ENCODE peak calls at places on chromosome 20, in eight cellular contexts. J is adipocyte, Q is hepatocyte, L is heart right ventricle, S is GM23338, Z is tibial artery, H is NB4, P is tibial nerve. U is an unnamed sample.

GRCh38 chr20:19495905-19496703 is 262.0 kb upstream of the RIN2 start:
- DNase-seq in Q (no peak), Z (peak), L (no peak), P (no peak), J (peak), H (no peak), S (no peak), U (no peak)

GRCh38 chr20:6635034-6635736 is 132.3 kb upstream of the BMP2 start:
- DNase-seq in Z (no peak), H (no peak), J (no peak), P (no peak), Q (no peak), L (no peak), S (no peak), U (no peak)

GRCh38 chr20:24993337-24994185 is 1.0 kb upstream of the APMAP start:
- DNase-seq in P (no peak), L (no peak), S (no peak), J (peak), Z (peak), Q (peak), H (peak), U (no peak)

GRCh38 chr20:10781526-10781925 is 107.7 kb upstream of the JAG1 start:
- DNase-seq in P (no peak), L (no peak), Q (no peak), S (no peak), Z (no peak), J (no peak), H (no peak), U (no peak)

GRCh38 chr20:438581-439469 is 23.5 kb downstream of the TBC1D20 start:
- DNase-seq in P (no peak), L (peak), S (no peak), H (no peak), J (no peak), Z (no peak), Q (no peak), U (no peak)

GRCh38 chr20:5996765-5997164 is 46.3 kb downstream of the MCM8 start:
- DNase-seq in L (no peak), Z (no peak), J (no peak), Q (no peak), H (peak), P (no peak), S (peak), U (no peak)

GRCh38 chr20:37393863-37394542 is 48.1 kb downstream of the SRC start:
- DNase-seq in L (no peak), P (no peak), Q (no peak), Z (no peak), S (no peak), J (no peak), H (no peak), U (no peak)

GRCh38 chr20:43835944-43836540 is 78.6 kb upstream of the TOX2 start:
- DNase-seq in Q (no peak), P (no peak), S (no peak), J (no peak), H (no peak), L (no peak), Z (no peak), U (no peak)

GRCh38 chr20:45893831-45894230 is 2.7 kb downstream of the CTSA start:
- DNase-seq in L (no peak), J (no peak), H (no peak), Q (no peak), Z (no peak), P (no peak), S (no peak), U (no peak)

GRCh38 chr20:56389807-56390206 is 2.2 kb downstream of the AURKA start:
- DNase-seq in J (no peak), H (no peak), Q (no peak), Z (no peak), L (no peak), P (no peak), S (no peak), U (no peak)

GRCh38 chr20:61657719-61658377 is 405.8 kb downstream of the CDH4 start:
- DNase-seq in L (no peak), Z (no peak), S (no peak), Q (no peak), H (no peak), P (no peak), J (no peak), U (no peak)

GRCh38 chr20:48912065-48912464 is 9.4 kb upstream of the ARFGEF2 start:
- DNase-seq in S (no peak), P (no peak), Z (no peak), L (no peak), H (no peak), Q (no peak), J (no peak), U (no peak)

GRCh38 chr20:46157625-46158024 is 39.5 kb downstream of the CD40 start:
- DNase-seq in J (no peak), H (no peak), P (no peak), Z (no peak), S (no peak), L (no peak), Q (no peak), U (no peak)

GRCh38 chr20:62361799-62362589 is 5.1 kb downstream of the LAMA5 start:
- DNase-seq in L (peak), J (no peak), H (no peak), Q (peak), Z (peak), P (no peak), S (peak), U (peak)

GRCh38 chr20:56181593-56181992 is 66.9 kb upstream of the MC3R start:
- DNase-seq in S (no peak), Z (no peak), J (no peak), Q (no peak), P (no peak), L (no peak), H (no peak), U (no peak)

GRCh38 chr20:53124075-53124532 is 151.9 kb downstream of the TSHZ2 start:
- DNase-seq in S (no peak), J (no peak), Q (no peak), Z (peak), L (no peak), H (no peak), P (peak), U (no peak)

GRCh38 chr20:1225729-1226313 is at the start of gene RAD21L1:
- DNase-seq in H (peak), P (peak), J (peak), Z (peak), S (peak), Q (peak), L (peak), U (no peak)

GRCh38 chr20:53074811-53075314 is 102.7 kb downstream of the TSHZ2 start:
- DNase-seq in Q (no peak), J (no peak), L (no peak), H (no peak), S (no peak), Z (no peak), P (no peak), U (no peak)

GRCh38 chr20:63496404-63497120 is 2.3 kb downstream of the EEF1A2 start:
- DNase-seq in L (no peak), S (no peak), Z (no peak), H (no peak), P (no peak), J (no peak), Q (no peak), U (no peak)

GRCh38 chr20:63499333-63499969 is 568 bp upstream of the EEF1A2 start:
- DNase-seq in H (no peak), L (no peak), P (no peak), Q (no peak), J (no peak), Z (no peak), S (no peak), U (no peak)

GRCh38 chr20:63498950-63499332 is at the start of gene EEF1A2:
- DNase-seq in L (peak), Q (peak), J (peak), H (no peak), Z (no peak), P (no peak), S (no peak), U (no peak)

GRCh38 chr20:63497138-63497945 is 1.5 kb downstream of the EEF1A2 start:
- DNase-seq in H (no peak), J (no peak), S (no peak), Z (no peak), L (no peak), P (no peak), Q (no peak), U (no peak)

GRCh38 chr20:63497946-63498935 is 642 bp downstream of the EEF1A2 start:
- DNase-seq in H (peak), J (peak), P (no peak), S (no peak), L (peak), Z (no peak), Q (peak), U (no peak)
- H3K4me3 ChIP-seq in H (no peak), J (no peak), P (no peak), S (peak), L (peak), Z (peak), Q (no peak), U (peak)

DNA sequence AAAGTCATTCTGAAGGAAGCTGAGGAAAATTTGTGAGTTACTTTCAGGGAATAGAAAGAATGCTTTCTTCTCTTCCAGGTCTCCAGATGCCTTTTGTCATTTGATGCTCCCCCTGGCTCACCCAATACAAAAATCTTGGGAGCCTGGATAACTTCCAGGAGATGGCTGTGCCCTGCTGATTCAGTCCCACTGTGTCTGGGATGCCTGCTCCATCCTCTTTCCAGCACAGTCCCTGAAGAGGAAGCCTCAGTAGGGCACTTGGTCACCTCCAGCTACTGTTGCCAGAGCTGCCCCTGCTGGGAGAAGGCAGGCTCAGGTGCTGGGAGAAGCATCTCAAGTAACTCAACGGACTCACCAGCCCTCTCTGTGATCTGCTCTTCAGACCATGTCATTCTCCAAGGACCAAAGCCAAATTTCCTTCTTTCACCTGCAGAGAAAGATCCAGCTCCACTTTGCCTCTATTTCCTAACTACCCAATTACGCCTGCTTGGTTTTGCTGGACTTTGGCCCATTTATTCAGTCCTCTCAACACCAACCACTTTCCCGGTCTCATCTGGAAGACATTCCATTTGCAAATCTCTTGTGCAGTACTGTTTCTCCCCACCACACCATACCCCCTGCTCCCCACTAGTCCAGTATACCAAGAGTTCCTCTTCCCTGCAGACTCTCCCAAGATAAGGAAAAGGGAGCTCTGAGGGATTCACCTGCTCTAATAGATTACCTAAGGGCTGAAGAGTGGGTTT is 53.3 kb downstream of the SLC23A2 start:
- DNase-seq in Q (no peak), L (no peak), P (no peak), J (no peak), Z (no peak), S (peak), H (no peak), U (no peak)
- H3K4me3 ChIP-seq in Q (no peak), L (no peak), P (no peak), J (no peak), Z (no peak), S (no peak), H (no peak), U (no peak)

GRCh38 chr20:9270831-9271230 is 201.9 kb downstream of the PLCB4 start:
- DNase-seq in Z (no peak), Q (no peak), H (no peak), S (no peak), J (peak), L (no peak), P (no peak), U (no peak)

GRCh38 chr20:9269280-9269971 is 200.5 kb downstream of the PLCB4 start:
- DNase-seq in L (no peak), J (peak), H (no peak), Q (no peak), S (no peak), P (no peak), Z (no peak), U (no peak)
- H3K4me3 ChIP-seq in L (no peak), J (no peak), H (no peak), Q (no peak), S (no peak), P (no peak), Z (no peak), U (no peak)

GRCh38 chr20:58661298-58662141 is 10.4 kb downstream of the STX16 start:
- DNase-seq in Q (no peak), H (no peak), L (no peak), S (no peak), J (no peak), Z (no peak), P (no peak), U (no peak)
- H3K4me3 ChIP-seq in Q (no peak), H (no peak), L (no peak), S (no peak), J (no peak), Z (no peak), P (no peak), U (no peak)

GRCh38 chr20:21835042-21835441 is 129.6 kb downstream of the PAX1 start:
- DNase-seq in Q (no peak), L (no peak), H (no peak), P (no peak), S (no peak), Z (no peak), J (no peak), U (no peak)

GRCh38 chr20:21839982-21840381 is 134.5 kb downstream of the PAX1 start:
- DNase-seq in P (no peak), J (no peak), Z (no peak), H (no peak), S (no peak), Q (no peak), L (no peak), U (no peak)

GRCh38 chr20:21840991-21841390 is 135.5 kb downstream of the PAX1 start:
- DNase-seq in J (no peak), Z (no peak), P (no peak), S (no peak), L (no peak), H (no peak), Q (no peak), U (no peak)
- H3K4me3 ChIP-seq in J (no peak), Z (no peak), P (no peak), S (no peak), L (no peak), H (no peak), Q (no peak), U (no peak)